ENCODE peak calls at places on chromosomes 6 and 20, in seven cellular contexts. H is sciatic nerve; B is GM12864; Y is NCI-H1105; T is skeletal muscle cell; W is activated CD8-positive, alpha-beta memory T cell treated with anti-CD3 and anti-CD28 coated beads for 1 hour; F is foreskin fibroblast. G is an unnamed sample.

GRCh38 chr6:48736486-48737206 is 625.6 kb upstream of the PTCHD4 start:
- DNase-seq in B (no peak), T (peak), Y (no peak), F (peak), W (no peak), H (no peak), G (no peak)

GRCh38 chr20:50277064-50277415 is 86.4 kb downstream of the CEBPB start:
- DNase-seq in B (no peak), H (no peak), F (no peak), W (no peak), Y (no peak), T (no peak), G (no peak)

GRCh38 chr6:116118608-116119007 is 7.3 kb downstream of the COL10A1 start:
- DNase-seq in H (no peak), F (no peak), Y (no peak), W (no peak), T (peak), B (no peak), G (no peak)

GRCh38 chr20:63178445-63178818 is 37.5 kb downstream of the YTHDF1 start:
- DNase-seq in B (no peak), F (no peak), T (no peak), Y (no peak), H (no peak), W (no peak), G (no peak)

GRCh38 chr20:23118144-23118543 is 32.0 kb upstream of the CD93 start:
- DNase-seq in T (no peak), F (no peak), W (no peak), Y (no peak), H (no peak), B (no peak), G (no peak)

GRCh38 chr6:44537306-44538049 is 150.0 kb downstream of the CDC5L start:
- DNase-seq in Y (no peak), B (no peak), H (no peak), T (no peak), F (no peak), W (no peak), G (no peak)

GRCh38 chr6:137136065-137136464 is 37.4 kb downstream of the IL22RA2 start:
- DNase-seq in F (peak), H (no peak), W (no peak), B (no peak), Y (no peak), T (no peak), G (no peak)

GRCh38 chr6:72363844-72364740 is 257.8 kb upstream of the KCNQ5 start:
- DNase-seq in H (no peak), W (no peak), F (peak), T (peak), B (no peak), Y (no peak), G (no peak)

GRCh38 chr6:110101885-110102284 is 77.6 kb downstream of the WASF1 start:
- DNase-seq in W (no peak), T (no peak), F (no peak), Y (no peak), B (peak), H (no peak), G (no peak)

GRCh38 chr6:15761045-15761502 is 98.2 kb upstream of the DTNBP1 start:
- DNase-seq in B (no peak), T (no peak), H (no peak), F (no peak), Y (peak), W (no peak), G (no peak)

GRCh38 chr6:140541288-140541687 is 1166.8 kb upstream of the CITED2 start:
- DNase-seq in Y (no peak), H (no peak), F (peak), W (no peak), B (no peak), T (no peak), G (no peak)

GRCh38 chr20:50655325-50655880 is 35.9 kb downstream of the RIPOR3 start:
- DNase-seq in Y (no peak), H (peak), B (no peak), W (no peak), F (peak), T (peak), G (peak)